ENCODE peak calls at places on chromosome 21, in four cellular contexts. O is body of pancreas, R is pancreas, C is heart right ventricle. W is an unnamed sample.

GRCh38 chr21:39630191-39630591 is 17.5 kb downstream of the B3GALT5 start:
- DNase-seq in O (no peak), R (no peak), C (no peak), W (no peak)

GRCh38 chr21:45341261-45341660 is 53.6 kb upstream of the POFUT2 start:
- DNase-seq in O (no peak), R (no peak), C (no peak), W (no peak)

GRCh38 chr21:45308211-45309068 is 20.7 kb upstream of the POFUT2 start:
- DNase-seq in O (peak; percentile 26), R (no peak), C (peak; percentile 32), W (no peak)

GRCh38 chr21:44802396-44803153 is 955 bp upstream of the UBE2G2 start:
- DNase-seq in O (no peak), R (no peak), C (no peak), W (no peak)

GRCh38 chr21:26057488-26058170 is 112.9 kb downstream of the APP start:
- DNase-seq in O (no peak), R (no peak), C (no peak), W (no peak)

GRCh38 chr21:42443876-42444744 is 40.4 kb downstream of the UBASH3A start:
- DNase-seq in O (no peak), R (no peak), C (no peak), W (no peak)

GRCh38 chr21:45001134-45002095 is 61.6 kb downstream of the SLX9 start:
- DNase-seq in O (no peak), R (no peak), C (peak; percentile 75), W (peak; percentile 92)

GRCh38 chr21:28639742-28640141 is 352.9 kb downstream of the LTN1 start:
- DNase-seq in O (no peak), R (no peak), C (no peak), W (no peak)

GRCh38 chr21:44916965-44917364 is 3.7 kb downstream of the ITGB2 start:
- DNase-seq in O (no peak), R (no peak), C (no peak), W (no peak)

GRCh38 chr21:42337276-42337675 is 13.5 kb downstream of the TFF2 start:
- DNase-seq in O (no peak), R (no peak), C (no peak), W (no peak)

GRCh38 chr21:31398574-31398973 is 54.5 kb upstream of the TIAM1 start:
- DNase-seq in O (no peak), R (no peak), C (no peak), W (peak; percentile 3)

GRCh38 chr21:28975401-28975800 is 17.3 kb downstream of the LTN1 start:
- DNase-seq in O (no peak), R (no peak), C (no peak), W (no peak)

GRCh38 chr21:18026359-18026758 is 207.2 kb upstream of the C21orf91 start:
- DNase-seq in O (no peak), R (no peak), C (no peak), W (no peak)

GRCh38 chr21:39004776-39005605 is 178.3 kb downstream of the PSMG1 start:
- DNase-seq in O (peak; percentile 61), R (no peak), C (peak; percentile 65), W (no peak)

GRCh38 chr21:8988696-8989095 is 1532.7 kb upstream of the TPTE start:
- DNase-seq in O (no peak), R (no peak), C (no peak), W (no peak)

GRCh38 chr21:32422064-32422463 is 9.6 kb downstream of the EVA1C start:
- DNase-seq in O (no peak), R (no peak), C (no peak), W (no peak)

GRCh38 chr21:38503588-38503987 is 5.3 kb upstream of the ERG start:
- DNase-seq in O (no peak), R (no peak), C (no peak), W (no peak)

GRCh38 chr21:16345757-16346156 is 616.0 kb downstream of the USP25 start:
- DNase-seq in O (no peak), R (no peak), C (no peak), W (no peak)

GRCh38 chr21:24941316-24942185 is 665.7 kb downstream of the MRPL39 start:
- DNase-seq in O (no peak), R (no peak), C (no peak), W (no peak)

GRCh38 chr21:39845581-39846130 is 21.6 kb upstream of the PCP4 start:
- DNase-seq in O (no peak), R (no peak), C (no peak), W (no peak)

GRCh38 chr21:39363607-39364555 is 15.0 kb upstream of the HMGN1 start:
- DNase-seq in O (no peak), R (no peak), C (no peak), W (no peak)

GRCh38 chr21:42580793-42581201 is 67.1 kb downstream of the SLC37A1 start:
- DNase-seq in O (no peak), R (no peak), C (no peak), W (peak; percentile 49)

GRCh38 chr21:28454978-28455600 is 537.6 kb downstream of the LTN1 start:
- DNase-seq in O (no peak), R (no peak), C (no peak), W (no peak)

GRCh38 chr21:32413697-32414578 is 1.4 kb downstream of the EVA1C start:
- DNase-seq in O (peak; percentile 36), R (no peak), C (no peak), W (no peak)

GRCh38 chr21:31630062-31630711 is 29.3 kb upstream of the SOD1 start:
- DNase-seq in O (peak; percentile 91), R (peak; percentile 83), C (no peak), W (no peak)

GRCh38 chr21:15195768-15196167 is 131.0 kb upstream of the NRIP1 start:
- DNase-seq in O (no peak), R (no peak), C (no peak), W (no peak)

GRCh38 chr21:38623552-38623951 is 125.3 kb upstream of the ERG start:
- DNase-seq in O (no peak), R (no peak), C (no peak), W (no peak)

GRCh38 chr21:42435401-42435800 is 31.7 kb downstream of the UBASH3A start:
- DNase-seq in O (no peak), R (no peak), C (no peak), W (no peak)

GRCh38 chr21:28423521-28423920 is 569.2 kb downstream of the LTN1 start:
- DNase-seq in O (no peak), R (no peak), C (no peak), W (no peak)

GRCh38 chr21:22044431-22044830 is 1046.2 kb downstream of the NCAM2 start:
- DNase-seq in O (no peak), R (no peak), C (no peak), W (no peak)

GRCh38 chr21:29430581-29430980 is 131.9 kb downstream of the BACH1 start:
- DNase-seq in O (no peak), R (no peak), C (no peak), W (no peak)

GRCh38 chr21:15293251-15293650 is 228.5 kb upstream of the NRIP1 start:
- DNase-seq in O (no peak), R (no peak), C (no peak), W (no peak)

GRCh38 chr21:38505654-38506523 is 7.6 kb upstream of the ERG start:
- DNase-seq in O (peak; percentile 51), R (no peak), C (no peak), W (no peak)

GRCh38 chr21:38811257-38811656 is 5.5 kb downstream of the ETS2 start:
- DNase-seq in O (no peak), R (no peak), C (no peak), W (peak; percentile 19)

GRCh38 chr21:32112194-32112593 is 166.7 kb downstream of the MIS18A start:
- DNase-seq in O (no peak), R (no peak), C (no peak), W (no peak)

GRCh38 chr21:29938968-29939858 is 583 bp downstream of the GRIK1 start:
- DNase-seq in O (no peak), R (no peak), C (peak; percentile 9), W (no peak)

GRCh38 chr21:42557420-42557819 is 43.8 kb downstream of the SLC37A1 start:
- DNase-seq in O (no peak), R (no peak), C (no peak), W (no peak)

GRCh38 chr21:46527801-46528200 is 69.1 kb downstream of the DIP2A start:
- DNase-seq in O (no peak), R (no peak), C (no peak), W (no peak)
- H3K27ac ChIP-seq in O (no peak overlapping the region), R (no peak overlapping the region), C (no peak overlapping the region), W (no peak overlapping the region)

GRCh38 chr21:43782741-43783700 is 6.4 kb upstream of the RRP1 start:
- DNase-seq in O (no peak), R (no peak), C (no peak), W (no peak)
- H3K27ac ChIP-seq in O (no peak overlapping the region), R (peak overlapping the region; percentile 3), C (no peak overlapping the region), W (no peak overlapping the region)

DNA sequence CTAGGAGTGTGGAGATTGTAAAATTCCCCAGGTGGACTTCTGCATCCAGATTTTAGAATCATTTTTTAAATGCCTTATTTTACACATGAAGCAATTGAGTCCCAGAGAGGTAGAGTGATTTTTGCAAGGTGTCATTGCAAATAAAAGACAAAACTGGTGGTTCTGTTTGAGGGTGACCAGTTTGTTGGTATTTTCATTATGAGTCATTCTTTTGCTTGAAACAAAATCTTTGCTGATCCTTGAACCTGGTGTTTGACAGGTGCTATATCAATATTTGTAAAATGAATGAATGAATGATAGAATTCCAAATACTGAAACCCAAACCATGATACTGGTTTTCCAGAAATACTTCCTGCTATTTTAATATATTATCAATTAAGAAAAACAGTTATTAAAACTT is 44.1 kb downstream of the TTC3 start:
- DNase-seq in O (no peak), R (no peak), C (no peak), W (no peak)
- H3K27ac ChIP-seq in O (no peak overlapping the region), R (no peak overlapping the region), C (no peak overlapping the region), W (no peak overlapping the region)

DNA sequence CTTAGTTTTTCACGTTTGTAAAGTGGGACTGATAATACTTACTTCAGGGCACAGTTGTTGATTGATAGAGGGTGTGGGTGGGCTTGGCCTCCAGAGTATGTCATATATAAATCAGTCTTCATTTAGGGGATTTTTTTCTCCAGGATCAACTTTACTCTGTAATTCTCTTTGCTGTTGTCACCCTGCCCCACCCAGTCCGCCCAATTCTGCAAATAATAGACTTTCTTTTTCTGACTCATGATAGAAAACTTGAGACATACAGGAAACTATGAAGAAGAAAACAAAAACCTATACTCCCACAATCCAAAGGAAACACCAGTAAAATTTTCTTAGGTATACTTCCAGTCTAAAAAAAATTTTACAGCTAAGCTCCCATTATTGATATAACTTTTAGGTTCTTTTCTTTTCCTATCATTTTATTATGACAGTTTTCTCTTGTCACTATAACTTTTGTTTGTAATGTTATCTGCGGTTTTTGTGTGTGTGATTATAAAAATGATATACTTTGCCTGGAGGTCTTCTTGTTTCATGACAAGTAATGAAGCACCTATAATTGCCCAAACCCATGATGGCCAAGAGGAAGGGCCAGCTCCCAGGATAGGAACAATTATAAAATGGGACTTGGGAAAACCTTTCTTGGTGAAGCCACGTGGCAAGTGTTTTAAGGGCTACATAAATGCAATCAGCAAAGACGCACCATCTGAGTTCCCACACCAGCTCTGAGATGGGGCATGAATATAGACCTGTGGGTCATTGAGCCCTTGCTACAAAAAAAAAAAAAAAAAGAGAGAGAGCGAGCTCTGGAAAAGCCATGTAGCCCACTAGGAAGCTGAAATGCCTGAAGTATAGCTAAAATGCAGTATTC is 462.4 kb upstream of the RUNX1 start:
- DNase-seq in O (no peak), R (no peak), C (no peak), W (no peak)
- H3K27ac ChIP-seq in O (no peak overlapping the region), R (no peak overlapping the region), C (no peak overlapping the region), W (no peak overlapping the region)